ENCODE peak calls at places on chromosomes 16 and 17, in four cellular contexts. G, Q, S and T are unnamed samples.

GRCh38 chr16:77416939-77417480 is 17.8 kb downstream of the ADAMTS18 start:
- DNase-seq in Q (no peak), S (no peak), G (no peak), T (no peak)

GRCh38 chr17:81976332-81977210 is 858 bp upstream of the ASPSCR1 start:
- DNase-seq in S (peak; percentile 75), G (peak; percentile 73), Q (no peak), T (no peak)

GRCh38 chr16:67562918-67563707 is 787 bp downstream of the CTCF start:
- DNase-seq in Q (peak; percentile 30), G (peak; percentile 82), S (peak; percentile 86), T (peak; percentile 91)

GRCh38 chr16:4487955-4488481 is 11.8 kb downstream of the HMOX2 start:
- DNase-seq in Q (no peak), S (no peak), G (no peak), T (no peak)

GRCh38 chr16:86508028-86508946 is 2.0 kb upstream of the FOXF1 start:
- DNase-seq in G (no peak), Q (no peak), S (no peak), T (no peak)

GRCh38 chr16:48676836-48677235 is 66.9 kb upstream of the N4BP1 start:
- DNase-seq in Q (no peak), G (no peak), S (no peak), T (no peak)

GRCh38 chr16:64196444-64196843 is 925.4 kb downstream of the CDH11 start:
- DNase-seq in Q (no peak), G (no peak), S (no peak), T (no peak)

GRCh38 chr17:66707051-66707450 is 127.9 kb upstream of the CACNG5 start:
- DNase-seq in G (no peak), Q (no peak), S (no peak), T (no peak)

GRCh38 chr17:72691601-72692000 is 400.9 kb downstream of the SLC39A11 start:
- DNase-seq in G (no peak), S (no peak), Q (no peak), T (no peak)

GRCh38 chr17:34182036-34182803 is 72.9 kb upstream of the CCL2 start:
- DNase-seq in G (no peak), Q (no peak), S (no peak), T (no peak)

GRCh38 chr17:58317421-58318064 is 11.1 kb downstream of the TSPOAP1 start:
- DNase-seq in G (no peak), Q (no peak), S (peak; percentile 89), T (peak; percentile 71)

GRCh38 chr17:49787932-49788442 is 494 bp upstream of the KAT7 start:
- DNase-seq in G (no peak), Q (no peak), S (peak; percentile 65), T (no peak)

GRCh38 chr17:79836952-79837887 is 2.0 kb downstream of the CBX4 start:
- DNase-seq in G (peak; percentile 86), S (peak; percentile 76), Q (no peak), T (peak; percentile 90)

GRCh38 chr17:81733507-81734404 is 21.7 kb downstream of the SLC25A10 start:
- DNase-seq in G (peak; percentile 93), S (peak; percentile 87), Q (peak; percentile 27), T (peak; percentile 94)

GRCh38 chr17:58352843-58353719 is 1.1 kb upstream of the SUPT4H1 start:
- DNase-seq in Q (no peak), G (peak; percentile 70), S (peak; percentile 72), T (peak; percentile 82)

GRCh38 chr16:85961988-85962915 is 63.3 kb downstream of the IRF8 start:
- DNase-seq in G (no peak), S (no peak), Q (no peak), T (no peak)

GRCh38 chr16:19912445-19913305 is 28.0 kb upstream of the GPRC5B start:
- DNase-seq in Q (no peak), G (no peak), S (no peak), T (no peak)

GRCh38 chr17:81016575-81016974 is 18.4 kb upstream of the BAIAP2 start:
- DNase-seq in S (no peak), Q (no peak), G (no peak), T (no peak)

GRCh38 chr17:33905338-33905800 is 349.7 kb upstream of the CCL2 start:
- DNase-seq in S (no peak), Q (no peak), G (no peak), T (no peak)

GRCh38 chr17:78528541-78528940 is 48.7 kb downstream of the DNAH17 start:
- DNase-seq in Q (no peak), G (no peak), S (peak; percentile 55), T (no peak)

GRCh38 chr16:79082955-79083354 is 517.6 kb downstream of the MAF start:
- DNase-seq in G (no peak), S (no peak), Q (no peak), T (no peak)

GRCh38 chr17:48997827-48998556 is 807 bp downstream of the IGF2BP1 start:
- DNase-seq in S (peak; percentile 61), G (no peak), Q (no peak), T (no peak)

GRCh38 chr17:82213251-82214011 is 789 bp upstream of the CCDC57 start:
- DNase-seq in Q (no peak), S (peak; percentile 93), G (no peak), T (no peak)

GRCh38 chr16:2425008-2425518 is 4.2 kb upstream of the CCNF start:
- DNase-seq in Q (no peak), G (no peak), S (no peak), T (peak; percentile 45)

GRCh38 chr16:80557037-80557436 is 16.2 kb downstream of the DYNLRB2 start:
- DNase-seq in G (no peak), Q (no peak), S (no peak), T (no peak)

GRCh38 chr17:16465861-16466338 is 26.1 kb downstream of the LRRC75A start:
- DNase-seq in G (no peak), Q (no peak), S (no peak), T (no peak)

GRCh38 chr17:36931697-36932382 is 5.4 kb upstream of the LHX1 start:
- DNase-seq in Q (no peak), G (peak; percentile 48), S (peak; percentile 62), T (peak; percentile 37)

GRCh38 chr17:59753522-59754467 is 46.3 kb downstream of the VMP1 start:
- DNase-seq in G (no peak), S (no peak), Q (no peak), T (no peak)

GRCh38 chr17:773467-774319 is 8.4 kb downstream of the GLOD4 start:
- DNase-seq in G (no peak), Q (no peak), S (no peak), T (peak; percentile 7)

GRCh38 chr17:32541640-32542039 is 54.8 kb downstream of the CDK5R1 start:
- DNase-seq in G (no peak), S (no peak), Q (no peak), T (no peak)